ENCODE peak calls at places on chromosomes 12 and 14, in eight cellular contexts. F is cerebellar nuclear complex; O is AG08395; J is neural crest cell; V is CD8-positive, alpha-beta memory T cell; K is AG04450; G is activated gamma-delta T cell; I is activated effector memory CD4-positive, alpha-beta T cell treated with Interleukin-2 at 50 U/mL for 16 hours. P is an unnamed sample.

GRCh38 chr14:100192672-100193416 is 33.4 kb upstream of the DEGS2 start:
- DNase-seq in F (peak; percentile 97), O (peak; percentile 99), J (peak; percentile 100), V (peak; percentile 100), K (peak; percentile 88), G (peak; percentile 98), I (peak; percentile 100), P (peak; percentile 100)

GRCh38 chr12:54022960-54023884 is 5.0 kb upstream of the HOXC6 start:
- DNase-seq in F (no peak), O (no peak), J (no peak), V (no peak), K (no peak), G (no peak), I (no peak), P (no peak)

GRCh38 chr12:7107181-7108041 is 1.6 kb downstream of the C1RL start:
- DNase-seq in F (no peak), O (no peak), J (no peak), V (no peak), K (no peak), G (no peak), I (no peak), P (no peak)

GRCh38 chr14:104222396-104223036 is 84.1 kb downstream of the KIF26A start:
- DNase-seq in F (no peak), O (no peak), J (no peak), V (no peak), K (no peak), G (no peak), I (no peak), P (no peak)

GRCh38 chr14:37453985-37454384 is 141.1 kb downstream of the FOXA1 start:
- DNase-seq in F (no peak), O (no peak), J (no peak), V (no peak), K (no peak), G (no peak), I (no peak), P (no peak)

GRCh38 chr12:31728289-31728916 is 418 bp downstream of the AMN1 start:
- DNase-seq in F (no peak), O (peak; percentile 46), J (no peak), V (no peak), K (no peak), G (no peak), I (no peak), P (peak; percentile 61)

GRCh38 chr14:50340945-50341344 is 28.8 kb downstream of the DMAC2L start:
- DNase-seq in F (no peak), O (no peak), J (no peak), V (no peak), K (no peak), G (no peak), I (no peak), P (no peak)

GRCh38 chr14:92657457-92658142 is 90.8 kb downstream of the LGMN start:
- DNase-seq in F (no peak), O (no peak), J (no peak), V (no peak), K (no peak), G (no peak), I (no peak), P (no peak)

GRCh38 chr14:37198907-37199306 is 1.2 kb downstream of the MIPOL1 start:
- DNase-seq in F (no peak), O (no peak), J (no peak), V (no peak), K (no peak), G (no peak), I (no peak), P (no peak)

GRCh38 chr14:104081951-104082464 is 3.5 kb upstream of the ASPG start:
- DNase-seq in F (no peak), O (no peak), J (no peak), V (no peak), K (no peak), G (no peak), I (no peak), P (peak; percentile 27)

GRCh38 chr12:10505620-10506019 is at the start of gene EIF2S3B:
- DNase-seq in F (no peak), O (no peak), J (no peak), V (no peak), K (no peak), G (no peak), I (no peak), P (no peak)

GRCh38 chr12:69623970-69624369 is 13.3 kb upstream of the LRRC10 start:
- DNase-seq in F (no peak), O (no peak), J (no peak), V (no peak), K (peak; percentile 16), G (no peak), I (no peak), P (no peak)

GRCh38 chr12:59119676-59120075 is 199.4 kb upstream of the LRIG3 start:
- DNase-seq in F (no peak), O (peak; percentile 19), J (no peak), V (no peak), K (no peak), G (no peak), I (no peak), P (no peak)

GRCh38 chr12:2462087-2462486 is 332.7 kb upstream of the FKBP4 start:
- DNase-seq in F (no peak), O (no peak), J (no peak), V (no peak), K (no peak), G (no peak), I (no peak), P (no peak)

GRCh38 chr12:2856901-2857495 is at the start of gene TEX52:
- DNase-seq in F (no peak), O (no peak), J (no peak), V (no peak), K (no peak), G (no peak), I (no peak), P (no peak)

GRCh38 chr12:2624543-2625266 is 170.1 kb upstream of the FKBP4 start:
- DNase-seq in F (no peak), O (peak; percentile 14), J (peak; percentile 20), V (no peak), K (no peak), G (no peak), I (no peak), P (no peak)

GRCh38 chr12:98352218-98352811 is 163.1 kb upstream of the TMPO start:
- DNase-seq in F (no peak), O (peak; percentile 57), J (no peak), V (no peak), K (peak; percentile 34), G (no peak), I (no peak), P (no peak)

GRCh38 chr12:57135939-57136338 is 7.7 kb downstream of the LRP1 start:
- DNase-seq in F (no peak), O (no peak), J (peak; percentile 22), V (no peak), K (no peak), G (no peak), I (no peak), P (no peak)

GRCh38 chr12:117489671-117490070 is 128.2 kb upstream of the NOS1 start:
- DNase-seq in F (no peak), O (peak; percentile 76), J (no peak), V (no peak), K (no peak), G (no peak), I (no peak), P (no peak)

GRCh38 chr12:88801227-88802225 is 221.3 kb upstream of the KITLG start:
- DNase-seq in F (no peak), O (no peak), J (no peak), V (no peak), K (no peak), G (no peak), I (no peak), P (no peak)

GRCh38 chr12:32134144-32134888 is 27.7 kb downstream of the BICD1 start:
- DNase-seq in F (no peak), O (peak; percentile 47), J (no peak), V (no peak), K (no peak), G (no peak), I (no peak), P (no peak)

GRCh38 chr12:12954361-12954760 is 2.4 kb upstream of the GPRC5D start:
- DNase-seq in F (no peak), O (no peak), J (no peak), V (no peak), K (no peak), G (no peak), I (no peak), P (no peak)

GRCh38 chr12:42162198-42162597 is 17.5 kb upstream of the GXYLT1 start:
- DNase-seq in F (no peak), O (peak; percentile 35), J (no peak), V (no peak), K (no peak), G (no peak), I (no peak), P (no peak)

P was measured in colonic mucosa.